ENCODE peak calls at places on chromosomes 11 and 22, in five cellular contexts. H is dorsolateral prefrontal cortex; C is activated CD4-positive, alpha-beta T cell treated with anti-CD3 and anti-CD28 coated beads, Interleukin-2, amount 50 U/mL, for 1 hour; X is skeletal muscle cell; Q is mesendoderm. O is an unnamed sample.

GRCh38 chr11:65900125-65900898 is at the start of gene FOSL1:
- DNase-seq in Q (peak; percentile 94), X (peak; percentile 86), H (no peak), C (peak; percentile 95), O (no peak)

GRCh38 chr11:64121637-64122410 is 44.1 kb downstream of the MACROD1 start:
- DNase-seq in C (no peak), H (no peak), Q (no peak), X (peak; percentile 41), O (no peak)

GRCh38 chr11:104765401-104765800 is 132.9 kb downstream of the CASP12 start:
- DNase-seq in C (no peak), H (no peak), Q (no peak), X (no peak), O (no peak)

GRCh38 chr11:77082838-77083552 is 16.2 kb downstream of the CAPN5 start:
- DNase-seq in C (peak; percentile 23), Q (peak; percentile 28), H (peak; percentile 39), X (no peak), O (no peak)

GRCh38 chr11:770642-771616 is 6.4 kb downstream of the GATD1 start:
- DNase-seq in Q (no peak), X (no peak), H (no peak), C (no peak), O (no peak)

GRCh38 chr22:25390297-25391240 is 171.1 kb downstream of the CRYBB2 start:
- DNase-seq in X (no peak), C (no peak), Q (no peak), H (no peak), O (no peak)

GRCh38 chr11:47924184-47924671 is 56.1 kb upstream of the PTPRJ start:
- DNase-seq in C (no peak), H (no peak), Q (no peak), X (no peak), O (no peak)

GRCh38 chr11:46643531-46643930 is 26.2 kb downstream of the ATG13 start:
- DNase-seq in H (no peak), C (no peak), Q (no peak), X (no peak), O (no peak)

GRCh38 chr11:132300283-132300682 is 929.9 kb downstream of the NTM start:
- DNase-seq in C (no peak), H (no peak), Q (peak; percentile 48), X (no peak), O (no peak)

GRCh38 chr22:46696225-46696518 is 41.9 kb downstream of the CERK start:
- DNase-seq in C (no peak), X (no peak), Q (no peak), H (no peak), O (no peak)

GRCh38 chr11:111961389-111962300 is 24.5 kb downstream of the DIXDC1 start:
- DNase-seq in X (no peak), Q (no peak), C (no peak), H (no peak), O (no peak)

GRCh38 chr11:65084598-65085375 is 765 bp downstream of the ZFPL1 start:
- DNase-seq in H (no peak), X (no peak), Q (peak; percentile 18), C (no peak), O (no peak)

GRCh38 chr11:125327494-125328130 is 163.1 kb downstream of the PKNOX2 start:
- DNase-seq in Q (no peak), H (no peak), X (no peak), C (no peak), O (no peak)

GRCh38 chr22:50627914-50628542 is at the start of gene ARSA:
- DNase-seq in Q (peak; percentile 86), C (peak; percentile 67), H (peak; percentile 73), X (peak; percentile 40), O (peak; percentile 78)

GRCh38 chr11:69480547-69481392 is 693 bp upstream of the LINC01488 start:
- DNase-seq in H (peak; percentile 29), Q (no peak), X (no peak), C (no peak), O (no peak)

GRCh38 chr11:76293189-76293631 is 86.9 kb upstream of the WNT11 start:
- DNase-seq in C (no peak), X (no peak), Q (no peak), H (no peak), O (no peak)

GRCh38 chr22:16387088-16387487 is 205.5 kb downstream of the CCT8L2 start:
- DNase-seq in C (no peak), H (no peak), X (no peak), Q (no peak), O (no peak)

GRCh38 chr11:61973603-61974162 is 6.2 kb upstream of the FTH1 start:
- DNase-seq in X (no peak), Q (no peak), C (no peak), H (no peak), O (no peak)

GRCh38 chr11:69437001-69437875 is 44.2 kb upstream of the LINC01488 start:
- DNase-seq in C (no peak), Q (peak; percentile 91), H (peak; percentile 30), X (peak; percentile 25), O (no peak)

GRCh38 chr22:41555325-41555724 is 5.5 kb upstream of the CSDC2 start:
- DNase-seq in Q (no peak), C (no peak), H (no peak), X (no peak), O (no peak)

GRCh38 chr11:75445315-75445953 is 12.4 kb upstream of the KLHL35 start:
- DNase-seq in C (peak; percentile 75), H (no peak), Q (peak; percentile 83), X (no peak), O (peak; percentile 37)

GRCh38 chr22:26848244-26848920 is 191.0 kb downstream of the MIAT start:
- DNase-seq in X (peak; percentile 4), C (no peak), H (no peak), Q (peak; percentile 28), O (no peak)

GRCh38 chr11:3088806-3089205 is 31.6 kb upstream of the CARS1 start:
- DNase-seq in H (no peak), Q (no peak), C (no peak), X (no peak), O (no peak)

GRCh38 chr22:49296561-49296960 is 531.1 kb downstream of the BRD1 start:
- DNase-seq in C (no peak), H (no peak), X (no peak), Q (no peak), O (no peak)

O was measured in anterior cingulate cortex.